ENCODE peak calls at places on chromosomes 6 and 20, in nine cellular contexts. V is endodermal cell; G is GM12865; K is uterus; F is kidney; D is foreskin fibroblast; N is colonic mucosa; T is CD8-positive, alpha-beta T cell; Q is body of pancreas. X is an unnamed sample.

GRCh38 chr20:32355417-32355841 is 2.7 kb upstream of the ASXL1 start:
- DNase-seq in V (no peak), D (no peak), T (no peak), G (peak; percentile 85), F (no peak), Q (no peak), K (no peak), N (no peak), X (no peak)

GRCh38 chr6:129678463-129678862 is 31.5 kb downstream of the ARHGAP18 start:
- DNase-seq in D (no peak), F (no peak), N (no peak), V (no peak), Q (no peak), T (no peak), K (no peak), G (no peak), X (no peak)

GRCh38 chr20:38729767-38730166 is 5.5 kb downstream of the SLC32A1 start:
- DNase-seq in D (no peak), F (no peak), T (no peak), Q (no peak), K (no peak), G (no peak), N (no peak), V (no peak), X (no peak)

GRCh38 chr6:72321741-72322140 is 300.1 kb upstream of the KCNQ5 start:
- DNase-seq in F (no peak), N (no peak), V (no peak), Q (no peak), K (no peak), D (peak; percentile 25), T (no peak), G (no peak), X (no peak)

GRCh38 chr6:136822051-136822378 is 377 bp upstream of the PEX7 start:
- DNase-seq in Q (no peak), K (no peak), N (no peak), F (no peak), G (no peak), V (no peak), T (no peak), D (peak; percentile 41), X (no peak)

GRCh38 chr6:42347456-42347855 is 104.3 kb downstream of the TRERF1 start:
- DNase-seq in V (no peak), D (no peak), Q (no peak), T (peak; percentile 31), G (no peak), F (no peak), N (no peak), K (no peak), X (no peak)

GRCh38 chr6:90329397-90330077 is 32.9 kb upstream of the BACH2 start:
- DNase-seq in D (no peak), Q (no peak), V (peak; percentile 63), N (no peak), G (no peak), K (no peak), T (no peak), F (no peak), X (no peak)

GRCh38 chr6:43717389-43717788 is 29.8 kb upstream of the MRPS18A start:
- DNase-seq in F (no peak), Q (no peak), D (no peak), G (no peak), T (no peak), V (peak; percentile 21), N (no peak), K (no peak), X (no peak)

GRCh38 chr20:50931048-50931305 is 260 bp downstream of the ADNP start:
- DNase-seq in F (no peak), K (no peak), V (no peak), Q (no peak), N (no peak), D (no peak), T (no peak), G (no peak), X (no peak)

GRCh38 chr6:135675862-135676261 is 175.6 kb upstream of the PDE7B start:
- DNase-seq in F (no peak), V (peak; percentile 72), T (no peak), K (no peak), G (peak; percentile 44), D (peak; percentile 4), N (no peak), Q (no peak), X (no peak)

GRCh38 chr6:22399693-22400092 is 102.9 kb upstream of the PRL start:
- DNase-seq in K (no peak), Q (no peak), D (no peak), G (no peak), T (no peak), N (no peak), F (no peak), V (no peak), X (no peak)

GRCh38 chr6:116682334-116682712 is 1.3 kb downstream of the KPNA5 start:
- DNase-seq in N (no peak), K (no peak), T (peak; percentile 54), V (no peak), F (no peak), G (peak; percentile 70), D (peak; percentile 26), Q (no peak), X (no peak)

GRCh38 chr6:136526196-136526930 is 23.9 kb downstream of the MAP7 start:
- DNase-seq in G (no peak), F (peak; percentile 85), K (peak; percentile 31), T (peak; percentile 59), Q (peak; percentile 29), N (peak; percentile 44), V (peak; percentile 90), D (peak; percentile 67), X (peak; percentile 87)

GRCh38 chr6:31836036-31836675 is 8.6 kb downstream of the HSPA1B start:
- DNase-seq in Q (no peak), V (no peak), N (peak; percentile 29), G (no peak), T (no peak), D (no peak), F (peak; percentile 37), K (no peak), X (no peak)

GRCh38 chr6:160215232-160215631 is 43.4 kb downstream of the SLC22A2 start:
- DNase-seq in K (no peak), N (no peak), Q (no peak), V (no peak), D (no peak), T (no peak), F (no peak), G (no peak), X (no peak)

GRCh38 chr6:42030585-42031506 is 19.5 kb upstream of the TAF8 start:
- DNase-seq in G (no peak), F (no peak), D (no peak), T (no peak), V (peak; percentile 73), N (no peak), Q (no peak), K (no peak), X (no peak)

GRCh38 chr6:135647521-135647920 is 150.0 kb upstream of the AHI1 start:
- DNase-seq in F (no peak), K (no peak), V (no peak), G (no peak), N (no peak), Q (no peak), T (no peak), D (no peak), X (no peak)

DNA sequence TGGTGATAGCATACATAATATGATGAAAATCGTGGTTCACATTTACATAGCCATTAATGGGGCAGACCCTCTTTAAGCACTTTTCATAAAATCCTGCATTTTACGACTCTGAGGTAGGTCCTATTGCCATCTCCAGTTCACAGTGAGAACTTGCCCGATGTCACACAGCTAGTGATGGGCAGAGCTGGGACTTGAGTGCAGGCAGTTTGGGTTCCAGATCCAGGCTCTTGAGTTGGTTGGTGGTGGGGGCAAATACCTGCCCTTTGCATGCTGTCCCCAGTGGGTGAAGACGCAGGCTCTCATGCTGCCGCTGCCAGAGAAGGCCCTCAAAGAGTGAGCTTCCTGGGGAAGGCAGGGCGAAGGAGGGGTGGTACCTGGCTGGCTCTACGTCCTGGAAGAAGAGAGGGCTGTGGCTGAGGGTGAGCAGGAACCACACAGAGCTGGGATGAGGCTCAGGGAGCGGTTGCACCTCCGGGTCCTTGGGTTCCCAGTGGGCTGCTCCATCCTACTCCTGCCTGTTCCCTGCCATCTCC is 6.1 kb upstream of the BAK1 start:
- DNase-seq in K (no peak), D (no peak), V (no peak), G (no peak), T (no peak), F (no peak), Q (no peak), N (no peak), X (no peak)
- H3K4me3 ChIP-seq in K (no peak overlapping the region), D (no peak overlapping the region), V (no peak overlapping the region), G (peak overlapping the region; percentile 22), T (no peak overlapping the region), F (no peak overlapping the region), Q (no peak overlapping the region), N (no peak overlapping the region), X (no peak overlapping the region)

DNA sequence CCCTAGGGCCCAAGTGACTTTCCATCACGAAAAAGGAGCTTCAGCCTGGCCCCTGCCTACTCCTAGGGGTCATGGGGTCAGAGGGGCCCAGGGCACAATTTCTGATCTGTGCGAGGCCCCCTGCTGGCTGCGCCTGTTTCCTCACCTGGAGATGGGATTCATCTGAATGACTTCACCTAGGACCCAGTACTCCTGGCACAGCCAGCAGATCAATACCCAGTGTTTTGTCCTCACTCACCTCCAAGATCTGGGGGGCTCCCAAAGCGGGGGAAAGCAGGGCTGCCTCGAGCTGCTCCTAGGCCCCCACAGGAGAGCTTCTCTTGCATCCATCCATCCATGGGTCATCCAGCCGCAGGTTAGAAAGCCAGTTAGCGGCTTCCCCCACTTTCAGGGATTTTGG is 33.8 kb downstream of the CD40 start:
- DNase-seq in T (no peak), D (no peak), F (no peak), G (peak; percentile 28), N (no peak), V (peak; percentile 87), Q (no peak), K (no peak), X (no peak)
- TF ChIP-seq CTCF in T (no peak), D (peak; percentile 7), F (no peak), G (peak; percentile 61), N (peak; percentile 36), V (peak; percentile 83), Q (peak; percentile 11), K (no peak), X (no peak)

DNA sequence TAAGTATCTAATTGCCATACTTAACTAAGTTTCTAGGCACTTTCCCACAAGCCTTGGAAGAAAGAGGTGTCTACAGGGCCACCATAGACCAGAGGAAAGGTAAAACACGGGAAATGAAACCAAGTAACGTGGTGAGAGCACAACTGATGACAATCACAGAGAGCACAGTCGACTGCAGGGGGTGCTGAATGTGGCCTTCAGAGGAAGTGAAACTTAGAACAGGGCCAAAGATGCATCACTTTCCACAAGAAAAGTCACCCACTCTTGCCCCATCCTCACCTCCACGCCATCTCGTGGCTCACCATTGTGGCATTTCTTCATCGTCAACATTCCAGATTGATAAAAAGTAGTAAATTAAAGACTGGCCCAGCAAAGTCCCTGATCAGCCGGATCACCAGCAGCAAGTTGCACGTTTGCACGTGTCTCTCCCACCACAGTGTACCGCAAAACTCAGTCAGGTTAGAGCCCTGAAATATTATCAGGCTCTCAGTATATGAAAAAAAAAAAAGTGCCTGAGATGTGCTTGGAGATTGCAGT is 31.4 kb downstream of the HIVEP2 start:
- DNase-seq in D (no peak), Q (no peak), K (no peak), N (no peak), V (no peak), T (peak; percentile 79), G (peak; percentile 94), F (no peak), X (no peak)
- H3K4me3 ChIP-seq in D (no peak overlapping the region), Q (no peak overlapping the region), K (no peak overlapping the region), N (no peak overlapping the region), V (no peak overlapping the region), T (peak overlapping the region; percentile 43), G (peak overlapping the region; percentile 32), F (no peak overlapping the region), X (no peak overlapping the region)

GRCh38 chr20:13299401-13299800 is 78.3 kb downstream of the ISM1 start:
- DNase-seq in G (no peak), N (no peak), V (no peak), F (no peak), K (no peak), Q (no peak), T (no peak), D (no peak), X (no peak)
- TF ChIP-seq CTCF in G (no peak), N (no peak), V (no peak), F (no peak), K (no peak), Q (no peak), T (no peak), D (no peak), X (no peak)